ENCODE peak calls at places on chromosome 13, in four cellular contexts. N is GM12878, S is K562, Y is A549. X is an unnamed sample.

GRCh38 chr13:56752630-56753029 is 388.1 kb upstream of the PRR20A start:
- DNase-seq in N (no peak), Y (no peak), S (no peak), X (no peak)

GRCh38 chr13:97223711-97224461 is 1.8 kb downstream of the MBNL2 start:
- DNase-seq in S (peak; percentile 32), N (no peak), Y (peak; percentile 53), X (peak; percentile 75)

GRCh38 chr13:21343659-21344058 is 115.4 kb downstream of the ZDHHC20 start:
- DNase-seq in S (no peak), Y (no peak), N (no peak), X (peak; percentile 11)

GRCh38 chr13:78689011-78689410 is 30.1 kb upstream of the OBI1 start:
- DNase-seq in N (no peak), Y (no peak), S (no peak), X (no peak)

GRCh38 chr13:85816413-85816812 is 17.2 kb upstream of the SLITRK6 start:
- DNase-seq in N (no peak), Y (peak; percentile 18), S (no peak), X (no peak)

GRCh38 chr13:44293908-44294735 is 79.5 kb upstream of the SERP2 start:
- DNase-seq in N (no peak), S (no peak), Y (no peak), X (peak; percentile 22)

GRCh38 chr13:110644892-110645521 is 29.7 kb downstream of the NAXD start:
- DNase-seq in Y (peak; percentile 29), N (no peak), S (no peak), X (peak; percentile 88)

GRCh38 chr13:29704648-29705047 is 109.2 kb upstream of the SLC7A1 start:
- DNase-seq in N (no peak), Y (no peak), S (no peak), X (no peak)

GRCh38 chr13:40570930-40571329 is 95.5 kb downstream of the FOXO1 start:
- DNase-seq in Y (no peak), N (no peak), S (no peak), X (no peak)

GRCh38 chr13:24900507-24900906 is 136.5 kb downstream of the RNF17 start:
- DNase-seq in Y (no peak), S (no peak), N (no peak), X (no peak)

GRCh38 chr13:35887028-35887666 is 244.0 kb downstream of the DCLK1 start:
- DNase-seq in Y (no peak), N (no peak), S (no peak), X (peak; percentile 25)

GRCh38 chr13:106432636-106433035 is 102.8 kb downstream of the EFNB2 start:
- DNase-seq in S (no peak), Y (peak; percentile 46), N (no peak), X (no peak)

GRCh38 chr13:32687275-32687674 is 101.0 kb downstream of the PDS5B start:
- DNase-seq in N (no peak), S (no peak), Y (no peak), X (no peak)

GRCh38 chr13:87356314-87356713 is 314.9 kb upstream of the SLITRK5 start:
- DNase-seq in Y (no peak), N (no peak), S (no peak), X (no peak)

GRCh38 chr13:30845297-30846214 is 60.5 kb upstream of the MEDAG start:
- DNase-seq in N (no peak), S (no peak), Y (no peak), X (peak; percentile 53)

GRCh38 chr13:112058519-112058873 is 8.5 kb upstream of the SOX1 start:
- DNase-seq in N (no peak), Y (no peak), S (no peak), X (no peak)

GRCh38 chr13:59747529-59747928 is 416.2 kb downstream of the DIAPH3 start:
- DNase-seq in S (no peak), N (no peak), Y (no peak), X (peak; percentile 25)

GRCh38 chr13:78750735-78751134 is 91.8 kb upstream of the OBI1 start:
- DNase-seq in Y (no peak), S (no peak), N (no peak), X (no peak)

GRCh38 chr13:24502567-24503375 is 9.8 kb downstream of the PARP4 start:
- DNase-seq in S (no peak), Y (peak; percentile 58), N (no peak), X (no peak)

GRCh38 chr13:20006206-20006605 is 47.7 kb downstream of the ZMYM2 start:
- DNase-seq in N (no peak), S (no peak), Y (no peak), X (no peak)

GRCh38 chr13:72386138-72386684 is 341.2 kb downstream of the MZT1 start:
- DNase-seq in N (no peak), S (no peak), Y (no peak), X (no peak)

GRCh38 chr13:72384186-72384823 is 343.1 kb downstream of the MZT1 start:
- DNase-seq in Y (no peak), S (no peak), N (no peak), X (no peak)

GRCh38 chr13:72379581-72379980 is 347.8 kb downstream of the MZT1 start:
- DNase-seq in Y (no peak), N (no peak), S (no peak), X (peak; percentile 7)

GRCh38 chr13:72384879-72385278 is 342.6 kb downstream of the MZT1 start:
- DNase-seq in Y (peak; percentile 9), N (no peak), S (no peak), X (peak; percentile 69)

DNA sequence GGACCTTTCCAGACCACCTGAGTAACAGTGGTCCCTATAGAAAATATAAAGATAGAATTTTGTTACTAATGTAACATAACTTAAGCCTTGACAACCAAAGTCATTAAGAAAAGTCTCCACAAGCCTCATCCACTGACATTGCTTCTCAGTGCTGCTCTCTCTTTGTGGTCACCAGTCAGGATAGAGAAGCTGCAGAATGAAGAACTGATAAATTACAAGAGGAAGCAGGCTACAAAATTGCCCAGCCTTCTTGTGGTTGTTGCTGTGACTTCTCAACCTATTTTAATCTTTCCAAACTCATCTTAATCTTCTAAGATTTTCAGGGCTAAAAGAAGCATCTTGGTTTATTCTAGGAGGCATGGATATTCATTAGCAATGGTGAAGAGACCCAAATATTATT is 343.8 kb downstream of the MZT1 start:
- DNase-seq in N (no peak), Y (no peak), S (no peak), X (peak; percentile 53)
- TF ChIP-seq MYC in N (no peak), Y (no peak), S (no peak), X (no peak)

GRCh38 chr13:76882431-76882830 is 3.8 kb downstream of the KCTD12 start:
- DNase-seq in Y (no peak), S (no peak), N (no peak), X (peak; percentile 73)

GRCh38 chr13:76885203-76886004 is 801 bp downstream of the KCTD12 start:
- DNase-seq in Y (peak; percentile 66), N (no peak), S (peak; percentile 9), X (peak; percentile 74)

GRCh38 chr13:76884571-76885202 is 1.5 kb downstream of the KCTD12 start:
- DNase-seq in N (no peak), S (no peak), Y (no peak), X (peak; percentile 41)

GRCh38 chr13:76886005-76886291 is 257 bp downstream of the KCTD12 start:
- DNase-seq in Y (no peak), S (no peak), N (no peak), X (no peak)

DNA sequence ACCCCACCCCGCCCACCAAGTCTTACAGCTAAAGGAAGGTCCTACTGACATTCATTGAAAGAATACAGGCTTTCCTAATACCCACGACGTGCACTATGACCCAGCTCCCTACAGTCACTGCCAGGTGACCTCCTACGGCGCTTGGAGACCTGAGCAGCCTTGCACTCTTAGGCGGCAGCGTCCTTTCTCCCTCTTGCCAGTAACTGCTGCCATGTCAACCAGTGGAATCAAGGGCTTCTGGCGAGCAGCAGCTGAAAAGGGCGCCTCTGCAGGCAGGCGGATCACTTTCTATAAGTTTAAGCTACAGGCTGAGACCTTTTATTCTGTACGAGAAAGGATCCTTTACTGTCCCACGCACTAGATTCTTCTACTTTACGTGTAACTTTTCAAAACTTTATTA is 2.0 kb downstream of the KCTD12 start:
- DNase-seq in S (no peak), Y (no peak), N (no peak), X (peak; percentile 30)
- H3K4me3 ChIP-seq in S (no peak overlapping the region), Y (no peak overlapping the region), N (no peak overlapping the region), X (no peak overlapping the region)

GRCh38 chr13:104357174-104357573 is 1291.0 kb upstream of the SLC10A2 start:
- DNase-seq in S (no peak), N (no peak), Y (no peak), X (no peak)

DNA sequence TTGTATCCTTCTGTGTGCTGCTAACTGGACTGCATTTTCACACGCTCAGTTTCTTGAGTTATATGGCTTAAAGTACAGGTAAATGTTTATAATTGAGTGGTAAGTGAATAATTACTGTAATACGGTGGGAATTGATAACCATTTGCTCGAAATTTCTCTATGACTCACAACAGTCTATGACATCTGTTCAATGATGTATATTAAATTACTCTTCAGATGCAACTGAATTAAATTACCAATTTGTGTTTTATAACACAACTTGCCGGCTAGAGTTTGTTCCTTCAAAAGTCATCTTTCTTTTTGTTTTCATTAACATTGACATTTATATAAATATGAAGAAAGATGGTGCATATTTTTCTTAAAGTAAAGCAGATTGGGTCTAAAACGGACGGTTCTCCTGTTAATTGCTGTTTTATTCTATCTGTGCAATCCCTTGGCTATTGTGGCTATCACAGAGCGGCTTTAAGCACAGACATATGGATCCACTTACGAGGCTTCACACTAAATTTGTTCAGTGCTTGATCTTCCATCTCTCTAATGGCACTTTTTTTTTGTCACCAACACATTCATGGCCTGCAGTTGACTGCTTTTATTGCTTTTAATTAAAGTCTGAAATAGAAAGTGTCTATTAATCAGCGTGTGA is 1291.6 kb upstream of the SLC10A2 start:
- DNase-seq in Y (no peak), N (no peak), S (no peak), X (no peak)
- TF ChIP-seq MYC in Y (no peak), N (no peak), S (no peak), X (no peak)

DNA sequence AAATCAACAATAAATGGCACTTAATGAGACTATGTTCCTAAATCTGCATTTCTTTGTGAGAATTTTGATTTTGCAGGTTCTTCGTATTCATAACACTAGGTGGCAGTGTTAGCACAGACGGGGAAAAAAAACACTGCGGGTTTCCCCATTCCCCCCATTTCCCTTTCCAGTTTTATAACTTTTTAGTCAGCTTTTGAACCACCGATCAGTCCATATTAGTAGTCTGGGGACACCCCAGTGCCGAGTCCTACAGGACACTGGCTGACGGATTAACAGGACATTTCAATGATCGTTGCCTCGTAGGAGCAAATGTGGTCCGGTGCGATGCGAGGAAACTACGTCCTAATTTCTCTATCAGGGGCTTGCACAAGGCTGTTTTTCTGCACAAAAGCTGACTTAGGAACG is 234.3 kb downstream of the LMO7 start:
- DNase-seq in Y (peak; percentile 14), N (no peak), S (peak; percentile 22), X (peak; percentile 33)
- H3K4me3 ChIP-seq in Y (peak overlapping the region; percentile 41), N (no peak overlapping the region), S (no peak overlapping the region), X (no peak overlapping the region)

X was measured in NB4.